ENCODE peak calls at places on chromosomes 13 and 19, in five cellular contexts. Z is fibroblast of lung; J is lower lobe of right lung; G is NB4; T is CD4-positive, alpha-beta T cell. A is an unnamed sample.

GRCh38 chr19:1873524-1874473 is 10.4 kb upstream of the KLF16 start:
- DNase-seq in Z (no peak), J (no peak), G (no peak), T (no peak), A (no peak)

GRCh38 chr19:926595-927043 is 784 bp downstream of the ARID3A start:
- DNase-seq in Z (no peak), J (peak; percentile 85), G (no peak), T (no peak), A (no peak)

GRCh38 chr19:48064509-48064908 is 20.6 kb upstream of the CABP5 start:
- DNase-seq in Z (peak; percentile 10), J (no peak), G (no peak), T (no peak), A (no peak)

GRCh38 chr19:23345838-23346237 is 49.4 kb downstream of the ZNF91 start:
- DNase-seq in Z (no peak), J (no peak), G (peak; percentile 27), T (no peak), A (no peak)

GRCh38 chr19:48717059-48717395 is 2.5 kb downstream of the MAMSTR start:
- DNase-seq in Z (peak; percentile 32), J (no peak), G (no peak), T (no peak), A (no peak)

GRCh38 chr19:19532806-19533701 is 4.3 kb downstream of the YJEFN3 start:
- DNase-seq in Z (no peak), J (no peak), G (peak; percentile 39), T (no peak), A (no peak)

GRCh38 chr19:46297700-46298476 is 1.0 kb downstream of the HIF3A start:
- DNase-seq in Z (no peak), J (peak; percentile 69), G (no peak), T (no peak), A (no peak)

GRCh38 chr19:49157445-49158224 is at the start of gene TRPM4:
- DNase-seq in Z (peak; percentile 68), J (peak; percentile 94), G (peak; percentile 40), T (peak; percentile 22), A (no peak)

GRCh38 chr19:43651758-43652545 is 12.3 kb upstream of the CADM4 start:
- DNase-seq in Z (peak; percentile 50), J (no peak), G (peak; percentile 69), T (peak; percentile 30), A (no peak)

GRCh38 chr19:14381689-14382474 is 638 bp downstream of the ADGRE5 start:
- DNase-seq in Z (peak; percentile 31), J (peak; percentile 81), G (peak; percentile 75), T (peak; percentile 73), A (no peak)

GRCh38 chr19:37370880-37371661 is at the start of gene ZNF527:
- DNase-seq in Z (peak; percentile 97), J (peak; percentile 98), G (peak; percentile 95), T (peak; percentile 96), A (peak; percentile 85)
- TF ChIP-seq CTCF in Z (no peak), J (no peak), G (no peak), T (no peak), A (no peak)

DNA sequence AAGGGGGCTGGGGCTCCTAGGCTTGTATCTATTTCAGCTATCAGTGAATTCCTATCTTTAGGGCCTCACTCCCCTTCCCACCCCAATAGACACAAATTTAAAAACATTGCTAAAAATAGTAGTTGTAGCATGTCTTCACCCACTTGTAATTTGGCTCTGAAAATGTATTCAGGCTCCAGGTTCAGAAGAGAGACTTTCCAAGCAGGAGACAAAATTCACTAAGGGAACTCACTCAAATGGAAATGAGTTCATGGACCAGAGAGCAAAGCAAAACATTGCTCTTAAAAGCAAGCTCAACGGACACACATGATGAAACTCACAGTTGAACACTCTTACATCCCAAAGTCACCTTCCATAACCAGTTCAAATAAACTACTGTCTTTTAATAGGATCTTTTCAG is 36.8 kb downstream of the PHF11 start:
- DNase-seq in Z (no peak), J (no peak), G (no peak), T (no peak), A (no peak)
- TF ChIP-seq CTCF in Z (no peak), J (no peak), G (no peak), T (no peak), A (no peak)

GRCh38 chr13:78881746-78882145 is 222.8 kb upstream of the OBI1 start:
- DNase-seq in Z (no peak), J (no peak), G (no peak), T (no peak), A (no peak)

GRCh38 chr13:78876915-78877549 is 218.1 kb upstream of the OBI1 start:
- DNase-seq in Z (no peak), J (no peak), G (no peak), T (no peak), A (no peak)

GRCh38 chr13:78881054-78881453 is 222.1 kb upstream of the OBI1 start:
- DNase-seq in Z (no peak), J (no peak), G (no peak), T (no peak), A (no peak)

GRCh38 chr13:78875792-78876580 is 217.0 kb upstream of the OBI1 start:
- DNase-seq in Z (no peak), J (no peak), G (peak; percentile 36), T (no peak), A (no peak)
- TF ChIP-seq CTCF in Z (no peak), J (no peak), G (peak; percentile 23), T (no peak), A (peak; percentile 4)

GRCh38 chr13:44686478-44687071 is 110.4 kb upstream of the TSC22D1 start:
- DNase-seq in Z (no peak), J (no peak), G (no peak), T (no peak), A (no peak)

GRCh38 chr13:44676534-44676933 is 100.4 kb upstream of the TSC22D1 start:
- DNase-seq in Z (no peak), J (no peak), G (no peak), T (no peak), A (no peak)

GRCh38 chr13:44679602-44680001 is 103.5 kb upstream of the TSC22D1 start:
- DNase-seq in Z (no peak), J (no peak), G (no peak), T (no peak), A (no peak)

GRCh38 chr13:44685641-44686040 is 109.5 kb upstream of the TSC22D1 start:
- DNase-seq in Z (peak; percentile 18), J (no peak), G (no peak), T (no peak), A (no peak)

DNA sequence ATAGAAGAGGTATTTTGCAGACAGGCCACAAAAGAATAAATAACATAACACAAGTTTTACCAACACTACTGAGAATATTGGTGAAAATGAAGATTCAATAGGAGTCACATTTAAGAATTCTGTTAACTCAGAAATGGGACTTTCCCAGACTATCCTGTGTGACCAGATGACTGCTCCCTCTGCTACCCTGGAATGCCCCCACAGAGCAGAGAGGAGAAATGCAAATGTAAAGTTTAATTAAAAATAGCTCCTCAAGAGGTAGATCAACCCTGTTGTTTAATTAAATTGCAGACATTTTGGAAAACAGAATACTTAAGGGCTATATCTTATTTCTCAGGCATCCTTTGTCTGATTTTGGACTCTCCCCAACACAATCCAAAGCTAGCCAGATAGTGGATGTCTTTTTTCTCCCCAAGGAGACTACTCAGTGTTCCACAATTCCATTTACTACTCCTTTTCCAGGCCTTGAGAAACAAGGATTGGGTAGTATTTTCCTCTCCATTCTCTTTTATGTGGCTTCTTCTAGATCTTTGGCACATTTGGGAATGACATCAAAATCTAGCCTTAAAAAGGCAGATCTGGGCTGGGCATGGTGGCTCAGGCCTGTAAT is 104.7 kb upstream of the TSC22D1 start:
- DNase-seq in Z (no peak), J (no peak), G (no peak), T (no peak), A (no peak)
- TF ChIP-seq CTCF in Z (no peak), J (no peak), G (no peak), T (no peak), A (no peak)

DNA sequence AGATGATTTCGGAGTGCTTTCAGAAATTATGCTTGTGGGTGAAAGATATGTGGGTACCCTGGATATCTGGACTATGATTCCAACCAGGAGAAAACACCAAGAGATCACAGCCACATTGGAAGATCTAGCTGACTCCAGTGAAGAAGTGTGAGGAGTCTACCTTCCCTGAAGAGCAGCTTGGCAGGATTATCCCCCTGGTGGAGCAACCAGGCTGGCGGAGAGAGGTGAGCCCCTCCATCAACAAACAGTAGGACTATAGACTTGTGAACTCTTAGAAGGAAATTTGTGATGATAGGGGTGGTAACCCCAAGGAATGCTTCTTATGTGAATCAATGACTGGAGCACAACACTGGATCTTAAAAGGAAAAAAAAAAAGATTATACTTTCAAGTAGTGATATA is 47.8 kb upstream of the DIAPH3 start:
- DNase-seq in Z (no peak), J (no peak), G (no peak), T (no peak), A (no peak)
- TF ChIP-seq CTCF in Z (no peak), J (no peak), G (no peak), T (no peak), A (no peak)

A was measured in retinal pigment epithelial cell.